ENCODE peak calls at places on chromosomes 1 and 21, in five cellular contexts. U is astrocyte, X is cardiac fibroblast, A is fibroblast of pulmonary artery, Y is upper lobe of right lung. C is an unnamed sample.

GRCh38 chr1:228149341-228150020 is at the start of gene GJC2:
- DNase-seq in A (peak), X (peak), Y (peak), U (no peak), C (peak)

GRCh38 chr21:44966135-44967081 is 26.6 kb downstream of the SLX9 start:
- DNase-seq in X (no peak), Y (no peak), A (peak), U (no peak), C (no peak)

GRCh38 chr1:160626560-160627342 is 20.1 kb downstream of the SLAMF1 start:
- DNase-seq in X (no peak), U (no peak), A (no peak), Y (no peak), C (no peak)

GRCh38 chr1:966135-966602 is at the start of gene PLEKHN1:
- DNase-seq in Y (no peak), X (peak), U (peak), A (no peak), C (no peak)

GRCh38 chr1:205316179-205316578 is 5.4 kb downstream of the NUAK2 start:
- DNase-seq in A (no peak), U (no peak), Y (no peak), X (no peak), C (no peak)

GRCh38 chr1:24566266-24566867 is 10.5 kb downstream of the NCMAP start:
- DNase-seq in A (peak), U (peak), X (peak), Y (no peak), C (peak)

GRCh38 chr1:205258313-205259176 is 30.8 kb downstream of the TMCC2 start:
- DNase-seq in A (peak), X (peak), U (peak), Y (no peak), C (peak)

GRCh38 chr1:224852901-224853568 is 76.4 kb upstream of the DNAH14 start:
- DNase-seq in X (peak), A (peak), Y (no peak), U (peak), C (peak)

GRCh38 chr1:4655674-4656532 is 1.5 kb downstream of the AJAP1 start:
- DNase-seq in X (peak), A (peak), U (peak), Y (peak), C (peak)

GRCh38 chr1:25561426-25562100 is 18.2 kb downstream of the LDLRAP1 start:
- DNase-seq in X (no peak), U (no peak), A (no peak), Y (no peak), C (no peak)

GRCh38 chr1:33382651-33383415 is 48.1 kb downstream of the PHC2 start:
- DNase-seq in U (peak), X (peak), Y (no peak), A (no peak), C (no peak)

GRCh38 chr21:38942617-38943245 is 137.0 kb downstream of the ETS2 start:
- DNase-seq in A (no peak), X (no peak), Y (no peak), U (no peak), C (no peak)

GRCh38 chr21:38945536-38946245 is 140.0 kb downstream of the ETS2 start:
- DNase-seq in X (no peak), Y (no peak), A (no peak), U (peak), C (peak)

GRCh38 chr21:38948377-38948776 is 142.6 kb downstream of the ETS2 start:
- DNase-seq in X (peak), U (peak), Y (no peak), A (no peak), C (no peak)

GRCh38 chr21:38948981-38949380 is 143.3 kb downstream of the ETS2 start:
- DNase-seq in A (no peak), Y (no peak), X (no peak), U (no peak), C (no peak)

DNA sequence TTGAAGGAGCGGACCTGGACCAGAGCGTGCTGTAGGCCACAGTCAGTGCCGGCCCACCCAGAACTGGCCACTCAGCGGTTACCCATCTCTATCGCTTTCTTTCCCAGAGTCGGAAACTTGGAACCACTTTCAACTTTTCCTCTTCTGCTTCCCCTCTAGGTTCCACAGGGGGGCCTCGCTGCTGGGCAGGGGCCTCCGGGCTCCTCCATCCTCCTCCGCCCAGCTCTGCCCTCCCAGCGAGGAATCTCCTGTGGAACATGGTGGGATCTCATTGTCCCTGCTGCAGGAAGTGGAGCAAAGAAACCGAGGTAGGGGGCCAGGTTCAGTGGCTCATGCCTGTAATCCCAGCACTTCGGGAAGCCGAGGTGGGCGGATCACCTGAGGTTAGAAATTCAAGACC is 139.2 kb downstream of the ETS2 start:
- DNase-seq in A (no peak), X (no peak), U (no peak), Y (no peak), C (no peak)
- TF ChIP-seq CTCF in A (no peak), X (no peak), U (no peak), Y (no peak), C (peak)

GRCh38 chr1:182885591-182885990 is 46.4 kb downstream of the DHX9 start:
- DNase-seq in Y (no peak), U (no peak), A (no peak), X (no peak), C (no peak)
- H3K4me3 ChIP-seq in Y (no peak), U (no peak), A (no peak), X (no peak), C (no peak)

GRCh38 chr1:72623299-72623708 is 341.0 kb upstream of the NEGR1 start:
- DNase-seq in A (peak), X (peak), Y (no peak), U (peak), C (peak)
- TF ChIP-seq CTCF in A (peak), X (peak), Y (peak), U (peak), C (peak)

DNA sequence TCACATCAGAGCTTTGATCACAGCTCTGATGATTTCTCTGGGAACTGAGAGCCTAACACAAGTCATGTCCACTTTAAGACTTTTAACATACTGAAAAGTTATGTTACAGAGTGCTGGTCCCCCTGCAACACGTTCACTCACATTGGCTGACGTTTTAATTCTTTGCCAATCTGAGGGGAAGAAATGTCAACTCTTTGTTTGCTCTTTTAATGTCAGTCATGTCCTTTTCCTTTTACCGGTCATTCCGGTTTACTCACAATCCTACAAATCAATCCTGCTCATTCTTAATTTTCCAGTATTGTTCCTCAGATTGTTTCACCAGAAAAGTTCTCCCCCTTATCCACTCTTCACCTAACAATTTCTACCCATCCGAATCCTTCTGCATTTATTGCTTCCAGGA is 953 bp upstream of the CD46 start:
- DNase-seq in A (no peak), Y (no peak), X (no peak), U (no peak), C (no peak)
- H3K4me3 ChIP-seq in A (no peak), Y (peak), X (no peak), U (peak), C (no peak)

GRCh38 chr1:74766579-74766978 is 33.6 kb downstream of the TYW3 start:
- DNase-seq in X (peak), A (no peak), U (no peak), Y (no peak), C (no peak)

GRCh38 chr1:74771913-74772515 is 39.1 kb downstream of the TYW3 start:
- DNase-seq in X (peak), A (peak), U (peak), Y (no peak), C (peak)

GRCh38 chr1:74772945-74773344 is 40.0 kb downstream of the TYW3 start:
- DNase-seq in A (peak), U (no peak), Y (no peak), X (peak), C (peak)

GRCh38 chr1:74763714-74764301 is 30.9 kb downstream of the TYW3 start:
- DNase-seq in U (no peak), Y (no peak), A (no peak), X (peak), C (no peak)

DNA sequence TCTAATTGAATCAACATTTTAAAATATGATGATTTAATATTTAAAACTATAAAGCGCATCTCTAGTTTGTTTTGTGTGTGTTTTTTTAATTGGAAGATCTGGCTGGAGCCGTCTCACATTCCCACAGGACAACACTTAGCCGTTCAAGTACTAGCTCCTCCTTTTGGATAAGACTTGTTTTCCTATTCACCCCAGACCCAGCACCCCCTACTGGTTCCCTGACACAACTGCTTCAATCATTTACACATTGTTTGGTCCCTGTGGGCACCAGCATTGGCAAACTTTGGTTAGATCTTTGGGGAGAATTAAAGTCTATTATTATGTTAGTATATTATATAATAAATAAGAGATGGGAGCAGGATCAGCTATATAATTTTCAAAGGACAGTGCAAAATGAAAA is 34.5 kb downstream of the TYW3 start:
- DNase-seq in X (peak), A (peak), U (no peak), Y (no peak), C (peak)
- TF ChIP-seq CTCF in X (peak), A (peak), U (peak), Y (no peak), C (peak)

DNA sequence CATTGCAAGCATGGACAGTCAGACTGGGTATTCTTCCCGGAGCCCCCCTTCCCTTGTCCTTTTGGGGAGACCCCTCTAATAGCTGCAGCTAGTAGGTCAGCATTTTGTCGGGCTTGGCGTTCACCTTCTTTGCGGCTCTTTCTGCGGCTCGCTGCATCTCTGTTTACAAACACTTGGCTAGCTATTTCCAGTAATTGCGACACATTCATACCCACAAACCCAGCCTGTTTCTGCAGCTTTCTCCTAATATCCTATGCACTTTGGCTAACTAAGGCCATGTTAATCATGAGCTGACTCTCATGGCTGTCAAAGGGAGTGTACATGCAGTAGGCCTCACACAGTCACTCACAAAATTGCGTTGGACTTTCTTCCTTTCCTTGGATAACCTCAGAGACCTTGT is 716.4 kb downstream of the AMY1C start:
- DNase-seq in X (no peak), Y (no peak), U (no peak), A (no peak), C (no peak)
- H3K4me3 ChIP-seq in X (no peak), Y (no peak), U (no peak), A (no peak), C (no peak)

DNA sequence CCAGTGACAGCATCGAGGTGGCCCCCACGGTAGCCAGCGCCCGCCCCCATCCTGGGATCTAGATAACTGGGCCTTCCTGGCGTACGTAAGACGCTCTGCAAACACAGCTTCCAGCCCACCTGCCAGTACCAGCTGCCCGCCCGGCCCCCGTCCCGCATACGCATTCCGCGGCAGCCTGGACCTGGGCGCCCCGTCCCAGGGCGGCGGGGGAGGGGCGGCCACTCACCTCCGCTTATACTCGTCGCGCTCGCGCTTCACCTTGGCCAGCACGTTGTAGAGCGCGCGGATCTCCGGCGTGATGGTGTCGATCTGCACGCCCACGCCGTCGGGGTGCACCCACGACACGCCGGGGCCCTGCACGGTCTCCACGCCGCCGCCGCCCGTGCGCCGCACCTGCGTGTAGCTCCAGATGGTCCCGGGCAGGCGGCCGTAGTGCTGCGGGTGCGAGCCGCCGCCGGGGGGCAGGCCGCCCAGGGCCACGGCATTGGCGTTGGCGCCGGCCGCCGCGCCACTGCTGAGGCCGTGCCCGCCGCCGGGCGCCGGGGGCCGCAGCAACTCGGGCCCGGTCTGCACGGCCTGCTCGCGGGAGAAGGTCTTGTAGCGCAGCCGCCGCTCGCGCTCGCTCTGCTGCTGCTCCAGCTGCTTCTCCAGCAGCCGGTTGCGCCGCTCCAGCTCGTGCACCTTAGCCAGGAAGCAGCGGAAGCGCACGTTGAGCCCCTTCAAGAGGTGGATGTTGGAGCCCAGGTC is 861 bp downstream of the IFFO2 start:
- DNase-seq in U (no peak), A (no peak), X (peak), Y (peak), C (peak)
- TF ChIP-seq CTCF in U (no peak), A (no peak), X (no peak), Y (no peak), C (no peak)

GRCh38 chr1:165424454-165425283 is 20.3 kb downstream of the RXRG start:
- DNase-seq in U (no peak), X (peak), A (no peak), Y (no peak), C (peak)
- H3K4me3 ChIP-seq in U (no peak), X (no peak), A (no peak), Y (peak), C (no peak)